ENCODE peak calls at places on chromosome 9, in eight cellular contexts. One of them, this sample, is unnamed.

GRCh38 chr9:85899388-85899787 is 41.6 kb upstream of the NAA35 start:
- DNase-seq in HFF-Myc: no peak
- DNase-seq in CD8-positive, alpha-beta memory T cell: no peak
- DNase-seq in cardiac fibroblast: no peak
- DNase-seq in effector memory CD4-positive, alpha-beta T cell: no peak
- DNase-seq in tibial nerve: no peak
- DNase-seq in pancreas: no peak
- DNase-seq in astrocyte of the cerebellum: no peak
- DNase-seq in this sample: no peak

GRCh38 chr9:136662656-136663310 is at the start of gene EGFL7:
- DNase-seq in HFF-Myc: no peak
- DNase-seq in CD8-positive, alpha-beta memory T cell: no peak
- DNase-seq in cardiac fibroblast: no peak
- DNase-seq in effector memory CD4-positive, alpha-beta T cell: no peak
- DNase-seq in tibial nerve: no peak
- DNase-seq in pancreas: no peak
- DNase-seq in astrocyte of the cerebellum: no peak
- DNase-seq in this sample: no peak

GRCh38 chr9:112446518-112446917 is 40.1 kb upstream of the KIAA1958 start:
- DNase-seq in HFF-Myc: no peak
- DNase-seq in CD8-positive, alpha-beta memory T cell: no peak
- DNase-seq in cardiac fibroblast: no peak
- DNase-seq in effector memory CD4-positive, alpha-beta T cell: no peak
- DNase-seq in tibial nerve: no peak
- DNase-seq in pancreas: no peak
- DNase-seq in astrocyte of the cerebellum: no peak
- DNase-seq in this sample: no peak

GRCh38 chr9:109453210-109453842 is 44.8 kb downstream of the PTPN3 start:
- DNase-seq in HFF-Myc: no peak
- DNase-seq in CD8-positive, alpha-beta memory T cell: no peak
- DNase-seq in cardiac fibroblast: peak
- DNase-seq in effector memory CD4-positive, alpha-beta T cell: no peak
- DNase-seq in tibial nerve: no peak
- DNase-seq in pancreas: peak
- DNase-seq in astrocyte of the cerebellum: no peak
- DNase-seq in this sample: no peak

GRCh38 chr9:81626511-81626910 is 62.8 kb downstream of the TLE1 start:
- DNase-seq in HFF-Myc: no peak
- DNase-seq in CD8-positive, alpha-beta memory T cell: no peak
- DNase-seq in cardiac fibroblast: peak
- DNase-seq in effector memory CD4-positive, alpha-beta T cell: no peak
- DNase-seq in tibial nerve: no peak
- DNase-seq in pancreas: no peak
- DNase-seq in astrocyte of the cerebellum: no peak
- DNase-seq in this sample: peak

GRCh38 chr9:134408939-134409737 is 82.9 kb downstream of the RXRA start:
- DNase-seq in HFF-Myc: no peak
- DNase-seq in CD8-positive, alpha-beta memory T cell: no peak
- DNase-seq in cardiac fibroblast: no peak
- DNase-seq in effector memory CD4-positive, alpha-beta T cell: no peak
- DNase-seq in tibial nerve: no peak
- DNase-seq in pancreas: no peak
- DNase-seq in astrocyte of the cerebellum: no peak
- DNase-seq in this sample: no peak

GRCh38 chr9:92176068-92176799 is 61.0 kb upstream of the SPTLC1 start:
- DNase-seq in HFF-Myc: no peak
- DNase-seq in CD8-positive, alpha-beta memory T cell: no peak
- DNase-seq in cardiac fibroblast: peak
- DNase-seq in effector memory CD4-positive, alpha-beta T cell: no peak
- DNase-seq in tibial nerve: no peak
- DNase-seq in pancreas: no peak
- DNase-seq in astrocyte of the cerebellum: no peak
- DNase-seq in this sample: no peak

GRCh38 chr9:91166796-91167366 is 194.8 kb downstream of the AUH start:
- DNase-seq in HFF-Myc: no peak
- DNase-seq in CD8-positive, alpha-beta memory T cell: no peak
- DNase-seq in cardiac fibroblast: peak
- DNase-seq in effector memory CD4-positive, alpha-beta T cell: no peak
- DNase-seq in tibial nerve: no peak
- DNase-seq in pancreas: no peak
- DNase-seq in astrocyte of the cerebellum: peak
- DNase-seq in this sample: no peak

GRCh38 chr9:3035594-3036389 is 191.9 kb upstream of the PUM3 start:
- DNase-seq in HFF-Myc: no peak
- DNase-seq in CD8-positive, alpha-beta memory T cell: no peak
- DNase-seq in cardiac fibroblast: no peak
- DNase-seq in effector memory CD4-positive, alpha-beta T cell: no peak
- DNase-seq in tibial nerve: no peak
- DNase-seq in pancreas: no peak
- DNase-seq in astrocyte of the cerebellum: no peak
- DNase-seq in this sample: no peak

GRCh38 chr9:131366745-131367401 is 27.0 kb upstream of the PRRC2B start:
- DNase-seq in HFF-Myc: peak
- DNase-seq in CD8-positive, alpha-beta memory T cell: no peak
- DNase-seq in cardiac fibroblast: peak
- DNase-seq in effector memory CD4-positive, alpha-beta T cell: no peak
- DNase-seq in tibial nerve: no peak
- DNase-seq in pancreas: peak
- DNase-seq in astrocyte of the cerebellum: peak
- DNase-seq in this sample: no peak

GRCh38 chr9:88342246-88342645 is 46.0 kb upstream of the SPIN1 start:
- DNase-seq in HFF-Myc: no peak
- DNase-seq in CD8-positive, alpha-beta memory T cell: no peak
- DNase-seq in cardiac fibroblast: peak
- DNase-seq in effector memory CD4-positive, alpha-beta T cell: no peak
- DNase-seq in tibial nerve: no peak
- DNase-seq in pancreas: no peak
- DNase-seq in astrocyte of the cerebellum: peak
- DNase-seq in this sample: no peak

GRCh38 chr9:118575341-118576070 is 793.7 kb downstream of the BRINP1 start:
- DNase-seq in HFF-Myc: no peak
- DNase-seq in CD8-positive, alpha-beta memory T cell: no peak
- DNase-seq in cardiac fibroblast: peak
- DNase-seq in effector memory CD4-positive, alpha-beta T cell: no peak
- DNase-seq in tibial nerve: no peak
- DNase-seq in pancreas: no peak
- DNase-seq in astrocyte of the cerebellum: no peak
- DNase-seq in this sample: no peak

GRCh38 chr9:5910413-5911057 is 19.8 kb downstream of the MLANA start:
- DNase-seq in HFF-Myc: no peak
- DNase-seq in CD8-positive, alpha-beta memory T cell: no peak
- DNase-seq in cardiac fibroblast: peak
- DNase-seq in effector memory CD4-positive, alpha-beta T cell: no peak
- DNase-seq in tibial nerve: no peak
- DNase-seq in pancreas: no peak
- DNase-seq in astrocyte of the cerebellum: no peak
- DNase-seq in this sample: no peak

GRCh38 chr9:2809692-2810423 is 34.0 kb downstream of the PUM3 start:
- DNase-seq in HFF-Myc: no peak
- DNase-seq in CD8-positive, alpha-beta memory T cell: no peak
- DNase-seq in cardiac fibroblast: peak
- DNase-seq in effector memory CD4-positive, alpha-beta T cell: no peak
- DNase-seq in tibial nerve: no peak
- DNase-seq in pancreas: no peak
- DNase-seq in astrocyte of the cerebellum: peak
- DNase-seq in this sample: peak

GRCh38 chr9:68545033-68545705 is 4.5 kb upstream of the TMEM252 start:
- DNase-seq in HFF-Myc: no peak
- DNase-seq in CD8-positive, alpha-beta memory T cell: no peak
- DNase-seq in cardiac fibroblast: no peak
- DNase-seq in effector memory CD4-positive, alpha-beta T cell: no peak
- DNase-seq in tibial nerve: no peak
- DNase-seq in pancreas: no peak
- DNase-seq in astrocyte of the cerebellum: no peak
- DNase-seq in this sample: no peak

GRCh38 chr9:68547417-68547816 is 6.7 kb upstream of the TMEM252 start:
- DNase-seq in HFF-Myc: no peak
- DNase-seq in CD8-positive, alpha-beta memory T cell: no peak
- DNase-seq in cardiac fibroblast: no peak
- DNase-seq in effector memory CD4-positive, alpha-beta T cell: no peak
- DNase-seq in tibial nerve: no peak
- DNase-seq in pancreas: no peak
- DNase-seq in astrocyte of the cerebellum: no peak
- DNase-seq in this sample: no peak

GRCh38 chr9:68548241-68548640 is 7.6 kb upstream of the TMEM252 start:
- DNase-seq in HFF-Myc: no peak
- DNase-seq in CD8-positive, alpha-beta memory T cell: no peak
- DNase-seq in cardiac fibroblast: no peak
- DNase-seq in effector memory CD4-positive, alpha-beta T cell: no peak
- DNase-seq in tibial nerve: no peak
- DNase-seq in pancreas: no peak
- DNase-seq in astrocyte of the cerebellum: no peak
- DNase-seq in this sample: no peak

GRCh38 chr9:68551191-68551590 is 10.5 kb upstream of the TMEM252 start:
- DNase-seq in HFF-Myc: no peak
- DNase-seq in CD8-positive, alpha-beta memory T cell: no peak
- DNase-seq in cardiac fibroblast: no peak
- DNase-seq in effector memory CD4-positive, alpha-beta T cell: no peak
- DNase-seq in tibial nerve: no peak
- DNase-seq in pancreas: no peak
- DNase-seq in astrocyte of the cerebellum: no peak
- DNase-seq in this sample: no peak

GRCh38 chr9:68546596-68547390 is 6.1 kb upstream of the TMEM252 start:
- DNase-seq in HFF-Myc: no peak
- DNase-seq in CD8-positive, alpha-beta memory T cell: no peak
- DNase-seq in cardiac fibroblast: no peak
- DNase-seq in effector memory CD4-positive, alpha-beta T cell: no peak
- DNase-seq in tibial nerve: peak
- DNase-seq in pancreas: no peak
- DNase-seq in astrocyte of the cerebellum: no peak
- DNase-seq in this sample: no peak
- H3K4me3 ChIP-seq in HFF-Myc: no peak
- H3K4me3 ChIP-seq in CD8-positive, alpha-beta memory T cell: no peak
- H3K4me3 ChIP-seq in cardiac fibroblast: no peak
- H3K4me3 ChIP-seq in effector memory CD4-positive, alpha-beta T cell: no peak
- H3K4me3 ChIP-seq in tibial nerve: no peak
- H3K4me3 ChIP-seq in pancreas: no peak
- H3K4me3 ChIP-seq in astrocyte of the cerebellum: no peak
- H3K4me3 ChIP-seq in this sample: no peak

GRCh38 chr9:37289631-37290030 is 132.9 kb upstream of the GRHPR start:
- DNase-seq in HFF-Myc: no peak
- DNase-seq in CD8-positive, alpha-beta memory T cell: no peak
- DNase-seq in cardiac fibroblast: no peak
- DNase-seq in effector memory CD4-positive, alpha-beta T cell: no peak
- DNase-seq in tibial nerve: no peak
- DNase-seq in pancreas: no peak
- DNase-seq in astrocyte of the cerebellum: no peak
- DNase-seq in this sample: no peak
- H3K4me3 ChIP-seq in HFF-Myc: no peak
- H3K4me3 ChIP-seq in CD8-positive, alpha-beta memory T cell: no peak
- H3K4me3 ChIP-seq in cardiac fibroblast: no peak
- H3K4me3 ChIP-seq in effector memory CD4-positive, alpha-beta T cell: no peak
- H3K4me3 ChIP-seq in tibial nerve: no peak
- H3K4me3 ChIP-seq in pancreas: no peak
- H3K4me3 ChIP-seq in astrocyte of the cerebellum: no peak
- H3K4me3 ChIP-seq in this sample: no peak

DNA sequence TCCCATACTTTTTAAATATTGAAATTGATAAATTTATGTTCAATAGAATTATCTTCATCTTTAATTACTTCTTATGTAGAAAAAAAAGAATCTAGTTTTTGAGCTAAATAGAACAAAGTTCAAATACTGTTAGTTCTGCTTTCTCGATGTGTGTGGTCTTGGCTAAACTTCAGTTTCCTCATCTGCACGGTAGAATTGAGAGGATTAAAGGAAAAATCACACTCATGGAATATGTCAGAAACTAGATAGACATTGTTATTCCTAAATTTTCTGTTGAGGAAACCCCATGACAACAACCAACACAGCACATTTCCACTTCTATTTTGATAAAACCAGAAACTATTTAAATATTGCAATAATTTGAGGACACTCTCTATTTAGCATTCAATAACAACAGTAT is 100.3 kb downstream of the MUSK start:
- DNase-seq in HFF-Myc: no peak
- DNase-seq in CD8-positive, alpha-beta memory T cell: no peak
- DNase-seq in cardiac fibroblast: no peak
- DNase-seq in effector memory CD4-positive, alpha-beta T cell: no peak
- DNase-seq in tibial nerve: peak
- DNase-seq in pancreas: no peak
- DNase-seq in astrocyte of the cerebellum: no peak
- DNase-seq in this sample: no peak
- H3K4me3 ChIP-seq in HFF-Myc: no peak
- H3K4me3 ChIP-seq in CD8-positive, alpha-beta memory T cell: no peak
- H3K4me3 ChIP-seq in cardiac fibroblast: no peak
- H3K4me3 ChIP-seq in effector memory CD4-positive, alpha-beta T cell: no peak
- H3K4me3 ChIP-seq in tibial nerve: no peak
- H3K4me3 ChIP-seq in pancreas: no peak
- H3K4me3 ChIP-seq in astrocyte of the cerebellum: no peak
- H3K4me3 ChIP-seq in this sample: no peak

GRCh38 chr9:27112235-27112634 is 3.2 kb downstream of the TEK start:
- DNase-seq in HFF-Myc: no peak
- DNase-seq in CD8-positive, alpha-beta memory T cell: no peak
- DNase-seq in cardiac fibroblast: no peak
- DNase-seq in effector memory CD4-positive, alpha-beta T cell: no peak
- DNase-seq in tibial nerve: no peak
- DNase-seq in pancreas: no peak
- DNase-seq in astrocyte of the cerebellum: no peak
- DNase-seq in this sample: no peak

GRCh38 chr9:27107241-27107640 is 1.8 kb upstream of the TEK start:
- DNase-seq in HFF-Myc: no peak
- DNase-seq in CD8-positive, alpha-beta memory T cell: no peak
- DNase-seq in cardiac fibroblast: no peak
- DNase-seq in effector memory CD4-positive, alpha-beta T cell: no peak
- DNase-seq in tibial nerve: no peak
- DNase-seq in pancreas: no peak
- DNase-seq in astrocyte of the cerebellum: no peak
- DNase-seq in this sample: no peak

GRCh38 chr9:27110181-27110580 is 1.2 kb downstream of the TEK start:
- DNase-seq in HFF-Myc: no peak
- DNase-seq in CD8-positive, alpha-beta memory T cell: no peak
- DNase-seq in cardiac fibroblast: peak
- DNase-seq in effector memory CD4-positive, alpha-beta T cell: no peak
- DNase-seq in tibial nerve: no peak
- DNase-seq in pancreas: no peak
- DNase-seq in astrocyte of the cerebellum: no peak
- DNase-seq in this sample: no peak

GRCh38 chr9:27109621-27110020 is 596 bp downstream of the TEK start:
- DNase-seq in HFF-Myc: no peak
- DNase-seq in CD8-positive, alpha-beta memory T cell: no peak
- DNase-seq in cardiac fibroblast: peak
- DNase-seq in effector memory CD4-positive, alpha-beta T cell: no peak
- DNase-seq in tibial nerve: no peak
- DNase-seq in pancreas: no peak
- DNase-seq in astrocyte of the cerebellum: no peak
- DNase-seq in this sample: no peak

DNA sequence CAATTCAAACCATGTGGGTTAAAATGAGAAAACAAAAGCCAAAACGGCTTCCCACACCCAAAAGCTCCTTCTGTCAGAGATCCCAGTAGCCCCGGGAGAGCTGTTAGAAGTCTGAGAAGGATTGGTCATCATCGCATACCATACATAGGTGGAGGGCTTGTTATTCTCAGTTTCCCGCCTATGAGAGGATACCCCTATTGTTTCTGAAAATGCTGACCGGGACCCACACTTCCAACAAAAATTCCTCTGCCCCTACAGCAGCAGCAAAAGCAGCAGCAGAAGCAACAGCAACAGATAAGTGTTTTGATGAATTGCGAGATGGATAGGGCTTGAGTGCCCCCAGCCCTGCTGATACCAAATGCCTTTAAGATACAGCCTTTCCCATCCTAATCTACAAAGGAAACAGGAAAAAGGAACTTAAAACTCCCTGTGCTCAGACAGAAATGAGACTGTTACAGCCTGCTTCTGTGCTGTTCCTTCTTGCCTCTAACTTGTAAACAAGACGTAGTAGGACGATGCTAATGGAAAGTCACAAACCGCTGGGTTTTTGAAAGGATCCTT is at the start of gene TEK:
- DNase-seq in HFF-Myc: no peak
- DNase-seq in CD8-positive, alpha-beta memory T cell: no peak
- DNase-seq in cardiac fibroblast: peak
- DNase-seq in effector memory CD4-positive, alpha-beta T cell: no peak
- DNase-seq in tibial nerve: no peak
- DNase-seq in pancreas: no peak
- DNase-seq in astrocyte of the cerebellum: no peak
- DNase-seq in this sample: no peak
- H3K4me3 ChIP-seq in HFF-Myc: no peak
- H3K4me3 ChIP-seq in CD8-positive, alpha-beta memory T cell: no peak
- H3K4me3 ChIP-seq in cardiac fibroblast: peak
- H3K4me3 ChIP-seq in effector memory CD4-positive, alpha-beta T cell: no peak
- H3K4me3 ChIP-seq in tibial nerve: peak
- H3K4me3 ChIP-seq in pancreas: no peak
- H3K4me3 ChIP-seq in astrocyte of the cerebellum: peak
- H3K4me3 ChIP-seq in this sample: no peak

This sample was measured in kidney epithelial cell.